ENCODE peak calls at places on chromosomes 5 and 9, in eight cellular contexts. X, D, N, Z, B, G, T and Y are unnamed samples.

GRCh38 chr5:59709833-59710232 is 183.7 kb downstream of the PDE4D start:
- DNase-seq in X (peak), D (peak), N (peak), Z (peak), B (peak), G (peak), T (peak), Y (peak)

GRCh38 chr9:110919609-110920008 is 118.7 kb downstream of the LPAR1 start:
- DNase-seq in X (no peak), D (peak), N (peak), Z (peak), B (peak), G (peak), T (no peak), Y (no peak)

GRCh38 chr5:157778121-157778805 is 34.8 kb downstream of the LSM11 start:
- DNase-seq in X (no peak), D (peak), N (no peak), Z (peak), B (peak), G (peak), T (no peak), Y (no peak)

GRCh38 chr5:58393716-58394115 is 66.2 kb downstream of the PLK2 start:
- DNase-seq in X (no peak), D (no peak), N (no peak), Z (no peak), B (no peak), G (no peak), T (no peak), Y (no peak)

GRCh38 chr9:113709721-113710120 is 166.4 kb upstream of the ZNF618 start:
- DNase-seq in X (no peak), D (no peak), N (no peak), Z (no peak), B (no peak), G (no peak), T (peak), Y (no peak)

GRCh38 chr5:131973981-131974380 is 28.5 kb upstream of the MEIKIN start:
- DNase-seq in X (no peak), D (no peak), N (no peak), Z (no peak), B (no peak), G (no peak), T (no peak), Y (no peak)

GRCh38 chr5:110899566-110900412 is 161.0 kb downstream of the SLC25A46 start:
- DNase-seq in X (no peak), D (peak), N (no peak), Z (peak), B (peak), G (no peak), T (no peak), Y (no peak)

GRCh38 chr5:179623906-179624741 is 653 bp upstream of the HNRNPH1 start:
- DNase-seq in X (peak), D (peak), N (peak), Z (peak), B (peak), G (no peak), T (peak), Y (no peak)

GRCh38 chr5:158797498-158797845 is 302.2 kb downstream of the EBF1 start:
- DNase-seq in X (no peak), D (no peak), N (no peak), Z (no peak), B (no peak), G (no peak), T (no peak), Y (no peak)

GRCh38 chr5:89230178-89230577 is 347.2 kb upstream of the MEF2C start:
- DNase-seq in X (no peak), D (no peak), N (no peak), Z (no peak), B (no peak), G (no peak), T (no peak), Y (no peak)

GRCh38 chr5:131109540-131110255 is 55.4 kb downstream of the HINT1 start:
- DNase-seq in X (peak), D (peak), N (peak), Z (peak), B (peak), G (peak), T (peak), Y (peak)

GRCh38 chr9:18923167-18923566 is 109.8 kb downstream of the SAXO1 start:
- DNase-seq in X (no peak), D (peak), N (no peak), Z (no peak), B (no peak), G (no peak), T (no peak), Y (no peak)

GRCh38 chr9:108562176-108562575 is 293.6 kb downstream of the ACTL7B start:
- DNase-seq in X (no peak), D (no peak), N (no peak), Z (no peak), B (peak), G (no peak), T (no peak), Y (no peak)

GRCh38 chr5:39494534-39494933 is 69.8 kb upstream of the DAB2 start:
- DNase-seq in X (no peak), D (no peak), N (no peak), Z (no peak), B (no peak), G (no peak), T (no peak), Y (no peak)

GRCh38 chr5:11620172-11620571 is 284.1 kb downstream of the CTNND2 start:
- DNase-seq in X (no peak), D (no peak), N (no peak), Z (no peak), B (no peak), G (no peak), T (peak), Y (no peak)

GRCh38 chr9:127796899-127797370 is 5.7 kb upstream of the FPGS start:
- DNase-seq in X (peak), D (peak), N (no peak), Z (no peak), B (no peak), G (no peak), T (no peak), Y (no peak)

GRCh38 chr5:139474815-139475791 is 4.3 kb downstream of the SMIM33 start:
- DNase-seq in X (no peak), D (peak), N (no peak), Z (peak), B (peak), G (peak), T (no peak), Y (no peak)

GRCh38 chr5:113425909-113426308 is 8.9 kb downstream of the TSSK1B start:
- DNase-seq in X (no peak), D (no peak), N (no peak), Z (no peak), B (peak), G (no peak), T (no peak), Y (no peak)

GRCh38 chr5:122362361-122362760 is 50.3 kb downstream of the SNCAIP start:
- DNase-seq in X (no peak), D (peak), N (no peak), Z (no peak), B (peak), G (peak), T (no peak), Y (no peak)

GRCh38 chr5:106254784-106255183 is 1416.0 kb downstream of the EFNA5 start:
- DNase-seq in X (no peak), D (no peak), N (no peak), Z (no peak), B (no peak), G (no peak), T (peak), Y (no peak)

GRCh38 chr9:12554636-12555035 is 138.5 kb upstream of the TYRP1 start:
- DNase-seq in X (peak), D (peak), N (no peak), Z (peak), B (peak), G (peak), T (peak), Y (no peak)

GRCh38 chr5:159102294-159102934 is 2.7 kb upstream of the EBF1 start:
- DNase-seq in X (no peak), D (no peak), N (no peak), Z (no peak), B (no peak), G (no peak), T (no peak), Y (no peak)

GRCh38 chr5:120372899-120373298 is 91.2 kb upstream of the PRR16 start:
- DNase-seq in X (no peak), D (peak), N (no peak), Z (no peak), B (no peak), G (no peak), T (no peak), Y (no peak)

GRCh38 chr9:117919594-117919993 is 215.4 kb downstream of the TLR4 start:
- DNase-seq in X (no peak), D (no peak), N (no peak), Z (no peak), B (no peak), G (no peak), T (no peak), Y (no peak)

GRCh38 chr9:32423371-32423770 is 38.9 kb downstream of the ACO1 start:
- DNase-seq in X (no peak), D (peak), N (no peak), Z (peak), B (no peak), G (no peak), T (no peak), Y (peak)

GRCh38 chr5:18395126-18396110 is 761.2 kb downstream of the TAF11L14 start:
- DNase-seq in X (peak), D (no peak), N (no peak), Z (no peak), B (no peak), G (no peak), T (no peak), Y (no peak)

GRCh38 chr9:90905079-90905478 is 103.5 kb downstream of the SYK start:
- DNase-seq in X (no peak), D (peak), N (no peak), Z (no peak), B (no peak), G (no peak), T (peak), Y (no peak)

GRCh38 chr9:70085241-70085640 is 41.6 kb downstream of the MAMDC2 start:
- DNase-seq in X (peak), D (peak), N (no peak), Z (peak), B (peak), G (peak), T (peak), Y (no peak)

GRCh38 chr5:173812811-173813550 is 75.2 kb upstream of the CPEB4 start:
- DNase-seq in X (no peak), D (peak), N (no peak), Z (no peak), B (peak), G (no peak), T (no peak), Y (no peak)

GRCh38 chr9:107810493-107810931 is 320.9 kb upstream of the KLF4 start:
- DNase-seq in X (no peak), D (no peak), N (no peak), Z (no peak), B (no peak), G (no peak), T (no peak), Y (no peak)

GRCh38 chr5:1476181-1476966 is 31.1 kb upstream of the SLC6A3 start:
- DNase-seq in X (no peak), D (no peak), N (no peak), Z (no peak), B (no peak), G (no peak), T (no peak), Y (no peak)

GRCh38 chr9:28770226-28770625 is 1196.9 kb upstream of the C9orf72 start:
- DNase-seq in X (no peak), D (no peak), N (no peak), Z (no peak), B (no peak), G (no peak), T (no peak), Y (no peak)

GRCh38 chr9:79263666-79264460 is 307.9 kb upstream of the TLE4 start:
- DNase-seq in X (no peak), D (peak), N (no peak), Z (no peak), B (peak), G (no peak), T (no peak), Y (peak)

GRCh38 chr5:50717615-50718014 is 51.2 kb downstream of the PARP8 start:
- DNase-seq in X (no peak), D (no peak), N (no peak), Z (no peak), B (no peak), G (peak), T (no peak), Y (no peak)

GRCh38 chr9:5799314-5799713 is 33.6 kb downstream of the ERMP1 start:
- DNase-seq in X (peak), D (peak), N (peak), Z (peak), B (peak), G (peak), T (no peak), Y (no peak)

GRCh38 chr5:180605554-180606214 is 14.4 kb upstream of the SCGB3A1 start:
- DNase-seq in X (peak), D (peak), N (peak), Z (peak), B (peak), G (peak), T (peak), Y (no peak)

GRCh38 chr5:78511116-78511906 is 137.3 kb downstream of the LHFPL2 start:
- DNase-seq in X (no peak), D (no peak), N (no peak), Z (no peak), B (no peak), G (no peak), T (no peak), Y (no peak)

DNA sequence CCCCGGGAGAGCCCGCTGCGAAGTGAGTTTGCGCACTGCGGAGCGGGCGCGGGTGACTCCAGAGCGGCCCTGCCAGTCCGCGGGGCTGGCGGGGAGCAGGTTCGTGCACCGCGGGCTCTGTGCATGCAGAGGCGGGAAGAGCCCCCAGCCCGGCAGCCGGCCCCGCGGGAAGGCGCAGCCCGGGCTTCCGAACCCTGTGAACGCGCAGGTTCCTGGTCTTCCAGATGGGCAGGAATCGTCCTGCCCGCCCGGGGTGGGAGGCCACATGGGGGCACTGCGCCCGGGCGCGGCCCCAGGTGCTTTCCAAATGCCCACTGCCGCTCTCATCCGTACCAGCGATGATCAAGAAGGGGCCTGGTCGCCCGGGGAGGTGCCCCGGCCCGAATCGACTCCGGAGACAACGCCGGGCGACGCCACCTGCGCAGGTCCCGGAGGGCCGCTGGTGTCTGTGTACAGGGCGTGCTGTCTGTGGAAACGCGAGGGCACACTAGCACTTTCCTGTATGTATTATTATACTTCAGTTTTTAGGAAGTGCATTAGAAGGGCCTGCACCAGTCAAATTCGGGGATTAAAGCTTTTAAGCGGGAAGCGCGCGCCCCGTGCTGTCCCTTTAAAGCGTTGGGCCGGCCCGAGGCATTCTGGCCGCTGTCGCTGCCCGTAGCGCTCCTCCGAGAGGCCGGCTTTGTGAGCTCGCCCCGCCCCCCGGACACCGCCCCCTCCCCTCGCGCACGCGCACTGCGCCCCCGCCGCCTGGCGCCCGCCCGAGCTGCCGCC is at the start of gene WDR5:
- DNase-seq in X (peak), D (peak), N (peak), Z (peak), B (peak), G (peak), T (peak), Y (peak)
- TF ChIP-seq CTCF in X (peak), D (no peak), N (peak), Z (no peak), B (peak), G (peak), T (peak), Y (peak)

DNA sequence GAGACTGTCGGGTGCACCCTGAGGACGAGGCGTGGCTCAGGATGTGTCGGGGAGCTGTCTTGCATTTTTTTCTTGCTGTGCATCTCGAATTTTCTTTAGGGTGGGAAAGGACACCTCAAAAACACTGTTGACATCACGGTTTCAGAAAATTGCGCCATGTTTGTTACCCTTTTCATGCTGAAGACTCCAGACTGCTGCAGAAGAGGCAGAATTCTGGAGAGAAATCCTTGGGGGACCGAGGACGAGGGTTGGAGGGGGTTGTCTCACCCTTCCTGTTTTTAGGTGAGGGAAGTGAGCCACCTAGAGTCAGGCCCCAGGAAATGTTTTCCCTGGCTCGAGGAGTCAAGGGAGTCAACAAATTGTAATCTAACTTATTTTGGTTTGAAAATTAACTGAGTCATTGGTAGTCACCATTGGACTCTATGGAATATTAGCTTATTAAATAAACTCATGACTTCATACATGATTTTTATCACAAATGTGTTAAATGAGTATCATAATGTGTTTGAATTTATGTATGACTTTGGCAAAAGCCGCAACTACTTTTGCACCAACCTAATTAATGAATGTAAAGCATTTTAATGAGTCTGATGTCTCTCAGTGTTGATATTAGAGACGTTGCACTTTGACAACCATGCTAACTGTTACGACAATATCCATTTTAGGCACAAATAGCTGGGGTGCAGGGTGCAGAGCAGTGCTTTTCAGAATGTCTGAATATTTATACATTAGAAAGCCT is 724 bp upstream of the LYSMD3 start:
- DNase-seq in X (peak), D (peak), N (peak), Z (peak), B (peak), G (peak), T (peak), Y (peak)
- TF ChIP-seq CTCF in X (peak), D (peak), N (peak), Z (peak), B (peak), G (peak), T (peak), Y (peak)

DNA sequence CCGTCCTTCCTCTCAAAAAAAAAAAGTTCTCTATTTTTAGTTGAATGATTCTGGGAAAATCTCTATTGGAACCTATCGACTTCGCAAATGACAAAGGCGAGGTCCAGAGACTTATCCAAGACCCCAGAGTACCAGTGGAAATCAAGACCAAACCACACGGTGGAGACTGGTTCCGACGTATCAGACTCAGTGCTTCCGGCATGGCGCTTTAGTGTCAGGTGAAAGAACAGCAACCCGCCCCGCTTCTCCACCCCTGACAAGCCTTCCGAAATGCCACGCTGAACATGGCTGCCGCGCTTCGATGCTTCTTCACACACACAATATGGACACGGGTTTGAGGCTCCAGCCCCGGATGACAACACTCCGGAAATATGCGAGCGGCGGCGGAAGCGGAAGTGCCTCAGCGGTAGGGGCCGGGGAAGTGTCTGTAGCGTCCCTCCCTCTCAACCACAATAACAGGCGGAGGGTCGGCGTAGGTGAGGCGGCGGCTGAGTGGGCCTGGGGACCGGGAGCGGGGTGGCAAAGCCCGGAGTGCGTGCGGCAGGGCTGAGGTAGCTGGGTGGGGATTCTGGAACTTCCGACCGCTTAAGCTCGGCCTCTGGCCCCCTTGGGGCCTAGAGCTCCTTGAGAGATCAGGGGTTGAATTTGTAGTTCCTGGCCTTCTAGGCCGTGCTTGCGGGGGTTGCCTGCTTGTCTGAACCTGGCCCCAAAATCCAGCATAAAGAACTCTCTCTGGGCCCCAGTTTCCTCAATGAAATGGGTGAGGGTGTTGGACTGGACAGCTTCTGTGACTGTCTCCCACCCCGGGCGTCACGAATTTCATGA is at the start of gene FBXO38:
- DNase-seq in X (peak), D (peak), N (peak), Z (peak), B (peak), G (peak), T (peak), Y (peak)
- TF ChIP-seq CTCF in X (peak), D (no peak), N (no peak), Z (no peak), B (no peak), G (peak), T (peak), Y (no peak)

DNA sequence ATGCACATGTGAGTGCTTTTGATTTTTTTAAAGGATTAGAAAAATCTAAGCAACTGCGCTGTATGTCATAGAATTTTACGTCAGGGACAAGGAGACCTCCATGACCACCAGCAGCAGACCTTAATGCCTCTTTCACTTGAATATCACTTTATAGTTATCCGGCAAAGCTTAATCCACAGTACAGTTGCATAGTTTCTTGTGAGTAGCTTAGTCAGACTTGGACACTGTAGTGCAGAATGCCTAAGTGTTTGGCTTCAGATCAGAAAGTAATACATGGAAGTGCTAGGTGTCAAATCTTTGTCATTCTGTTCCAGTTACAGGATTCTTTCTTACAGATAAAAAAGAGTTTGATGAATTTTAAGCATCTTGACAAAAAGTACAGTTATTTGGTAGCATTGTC is 239.9 kb upstream of the PAPPA start:
- DNase-seq in X (no peak), D (peak), N (peak), Z (peak), B (peak), G (no peak), T (no peak), Y (peak)
- TF ChIP-seq CTCF in X (no peak), D (no peak), N (no peak), Z (no peak), B (no peak), G (no peak), T (no peak), Y (no peak)